ENCODE peak calls at places on chromosome 3, in eight cellular contexts. One of them, this sample, is unnamed.

GRCh38 chr3:110958476-110959147 is 113.0 kb upstream of the NECTIN3 start:
- DNase-seq in germinal center: no peak
- DNase-seq in aorta: no peak
- DNase-seq in hepatocyte: no peak
- DNase-seq in SW480: no peak
- DNase-seq in SJSA1: no peak
- DNase-seq in stimulated activated CD4-positive, alpha-beta T cell treated with anti-CD3 and anti-CD28 coated beads, Interleukin-4, amount 100 ng/mL, for 24 hours: no peak
- DNase-seq in activated CD4-positive, alpha-beta T cell treated with anti-CD3 and anti-CD28 coated beads, Interleukin-2, amount 50 U/mL, for 4 hours: no peak
- DNase-seq in this sample: no peak

GRCh38 chr3:94234177-94234788 is 171.4 kb downstream of the NSUN3 start:
- DNase-seq in germinal center: peak; percentile 6
- DNase-seq in aorta: no peak
- DNase-seq in hepatocyte: peak; percentile 66
- DNase-seq in SW480: peak; percentile 36
- DNase-seq in SJSA1: no peak
- DNase-seq in stimulated activated CD4-positive, alpha-beta T cell treated with anti-CD3 and anti-CD28 coated beads, Interleukin-4, amount 100 ng/mL, for 24 hours: no peak
- DNase-seq in activated CD4-positive, alpha-beta T cell treated with anti-CD3 and anti-CD28 coated beads, Interleukin-2, amount 50 U/mL, for 4 hours: no peak
- DNase-seq in this sample: no peak

GRCh38 chr3:38725726-38726410 is 76.4 kb upstream of the SCN5A start:
- DNase-seq in germinal center: no peak
- DNase-seq in aorta: no peak
- DNase-seq in hepatocyte: no peak
- DNase-seq in SW480: no peak
- DNase-seq in SJSA1: no peak
- DNase-seq in stimulated activated CD4-positive, alpha-beta T cell treated with anti-CD3 and anti-CD28 coated beads, Interleukin-4, amount 100 ng/mL, for 24 hours: no peak
- DNase-seq in activated CD4-positive, alpha-beta T cell treated with anti-CD3 and anti-CD28 coated beads, Interleukin-2, amount 50 U/mL, for 4 hours: no peak
- DNase-seq in this sample: no peak

GRCh38 chr3:159082514-159082913 is 280.7 kb downstream of the MFSD1 start:
- DNase-seq in germinal center: no peak
- DNase-seq in aorta: no peak
- DNase-seq in hepatocyte: no peak
- DNase-seq in SW480: peak; percentile 35
- DNase-seq in SJSA1: no peak
- DNase-seq in stimulated activated CD4-positive, alpha-beta T cell treated with anti-CD3 and anti-CD28 coated beads, Interleukin-4, amount 100 ng/mL, for 24 hours: no peak
- DNase-seq in activated CD4-positive, alpha-beta T cell treated with anti-CD3 and anti-CD28 coated beads, Interleukin-2, amount 50 U/mL, for 4 hours: no peak
- DNase-seq in this sample: no peak

GRCh38 chr3:150309557-150309956 is 98.5 kb upstream of the TSC22D2 start:
- DNase-seq in germinal center: no peak
- DNase-seq in aorta: no peak
- DNase-seq in hepatocyte: no peak
- DNase-seq in SW480: no peak
- DNase-seq in SJSA1: no peak
- DNase-seq in stimulated activated CD4-positive, alpha-beta T cell treated with anti-CD3 and anti-CD28 coated beads, Interleukin-4, amount 100 ng/mL, for 24 hours: no peak
- DNase-seq in activated CD4-positive, alpha-beta T cell treated with anti-CD3 and anti-CD28 coated beads, Interleukin-2, amount 50 U/mL, for 4 hours: no peak
- DNase-seq in this sample: no peak

GRCh38 chr3:39101022-39101689 is 6.3 kb downstream of the GORASP1 start:
- DNase-seq in germinal center: peak; percentile 79
- DNase-seq in aorta: no peak
- DNase-seq in hepatocyte: peak; percentile 64
- DNase-seq in SW480: peak; percentile 46
- DNase-seq in SJSA1: no peak
- DNase-seq in stimulated activated CD4-positive, alpha-beta T cell treated with anti-CD3 and anti-CD28 coated beads, Interleukin-4, amount 100 ng/mL, for 24 hours: peak; percentile 57
- DNase-seq in activated CD4-positive, alpha-beta T cell treated with anti-CD3 and anti-CD28 coated beads, Interleukin-2, amount 50 U/mL, for 4 hours: peak; percentile 29
- DNase-seq in this sample: peak; percentile 42

GRCh38 chr3:129592362-129593150 is 13.9 kb downstream of the PLXND1 start:
- DNase-seq in germinal center: peak; percentile 44
- DNase-seq in aorta: peak; percentile 87
- DNase-seq in hepatocyte: peak; percentile 61
- DNase-seq in SW480: no peak
- DNase-seq in SJSA1: no peak
- DNase-seq in stimulated activated CD4-positive, alpha-beta T cell treated with anti-CD3 and anti-CD28 coated beads, Interleukin-4, amount 100 ng/mL, for 24 hours: no peak
- DNase-seq in activated CD4-positive, alpha-beta T cell treated with anti-CD3 and anti-CD28 coated beads, Interleukin-2, amount 50 U/mL, for 4 hours: no peak
- DNase-seq in this sample: no peak

GRCh38 chr3:71046791-71047190 is 536.7 kb downstream of the FOXP1 start:
- DNase-seq in germinal center: no peak
- DNase-seq in aorta: no peak
- DNase-seq in hepatocyte: no peak
- DNase-seq in SW480: no peak
- DNase-seq in SJSA1: no peak
- DNase-seq in stimulated activated CD4-positive, alpha-beta T cell treated with anti-CD3 and anti-CD28 coated beads, Interleukin-4, amount 100 ng/mL, for 24 hours: no peak
- DNase-seq in activated CD4-positive, alpha-beta T cell treated with anti-CD3 and anti-CD28 coated beads, Interleukin-2, amount 50 U/mL, for 4 hours: no peak
- DNase-seq in this sample: no peak

GRCh38 chr3:45817788-45818523 is 21.6 kb upstream of the SLC6A20 start:
- DNase-seq in germinal center: no peak
- DNase-seq in aorta: no peak
- DNase-seq in hepatocyte: peak; percentile 81
- DNase-seq in SW480: peak; percentile 80
- DNase-seq in SJSA1: no peak
- DNase-seq in stimulated activated CD4-positive, alpha-beta T cell treated with anti-CD3 and anti-CD28 coated beads, Interleukin-4, amount 100 ng/mL, for 24 hours: no peak
- DNase-seq in activated CD4-positive, alpha-beta T cell treated with anti-CD3 and anti-CD28 coated beads, Interleukin-2, amount 50 U/mL, for 4 hours: no peak
- DNase-seq in this sample: no peak

GRCh38 chr3:132273043-132273442 is 44.2 kb upstream of the ACP3 start:
- DNase-seq in germinal center: no peak
- DNase-seq in aorta: no peak
- DNase-seq in hepatocyte: no peak
- DNase-seq in SW480: no peak
- DNase-seq in SJSA1: no peak
- DNase-seq in stimulated activated CD4-positive, alpha-beta T cell treated with anti-CD3 and anti-CD28 coated beads, Interleukin-4, amount 100 ng/mL, for 24 hours: no peak
- DNase-seq in activated CD4-positive, alpha-beta T cell treated with anti-CD3 and anti-CD28 coated beads, Interleukin-2, amount 50 U/mL, for 4 hours: no peak
- DNase-seq in this sample: no peak

GRCh38 chr3:73600293-73600938 is 24.3 kb downstream of the PDZRN3 start:
- DNase-seq in germinal center: no peak
- DNase-seq in aorta: no peak
- DNase-seq in hepatocyte: peak; percentile 26
- DNase-seq in SW480: no peak
- DNase-seq in SJSA1: no peak
- DNase-seq in stimulated activated CD4-positive, alpha-beta T cell treated with anti-CD3 and anti-CD28 coated beads, Interleukin-4, amount 100 ng/mL, for 24 hours: no peak
- DNase-seq in activated CD4-positive, alpha-beta T cell treated with anti-CD3 and anti-CD28 coated beads, Interleukin-2, amount 50 U/mL, for 4 hours: no peak
- DNase-seq in this sample: no peak

GRCh38 chr3:158205994-158206393 is 96.1 kb downstream of the RSRC1 start:
- DNase-seq in germinal center: no peak
- DNase-seq in aorta: no peak
- DNase-seq in hepatocyte: no peak
- DNase-seq in SW480: no peak
- DNase-seq in SJSA1: no peak
- DNase-seq in stimulated activated CD4-positive, alpha-beta T cell treated with anti-CD3 and anti-CD28 coated beads, Interleukin-4, amount 100 ng/mL, for 24 hours: no peak
- DNase-seq in activated CD4-positive, alpha-beta T cell treated with anti-CD3 and anti-CD28 coated beads, Interleukin-2, amount 50 U/mL, for 4 hours: no peak
- DNase-seq in this sample: no peak

GRCh38 chr3:24123596-24123995 is 178.5 kb downstream of the NR1D2 start:
- DNase-seq in germinal center: no peak
- DNase-seq in aorta: no peak
- DNase-seq in hepatocyte: no peak
- DNase-seq in SW480: no peak
- DNase-seq in SJSA1: no peak
- DNase-seq in stimulated activated CD4-positive, alpha-beta T cell treated with anti-CD3 and anti-CD28 coated beads, Interleukin-4, amount 100 ng/mL, for 24 hours: no peak
- DNase-seq in activated CD4-positive, alpha-beta T cell treated with anti-CD3 and anti-CD28 coated beads, Interleukin-2, amount 50 U/mL, for 4 hours: no peak
- DNase-seq in this sample: no peak

GRCh38 chr3:69739204-69740102 is at the start of gene MITF:
- DNase-seq in germinal center: peak; percentile 72
- DNase-seq in aorta: peak; percentile 97
- DNase-seq in hepatocyte: peak; percentile 95
- DNase-seq in SW480: peak; percentile 90
- DNase-seq in SJSA1: peak; percentile 88
- DNase-seq in stimulated activated CD4-positive, alpha-beta T cell treated with anti-CD3 and anti-CD28 coated beads, Interleukin-4, amount 100 ng/mL, for 24 hours: peak; percentile 13
- DNase-seq in activated CD4-positive, alpha-beta T cell treated with anti-CD3 and anti-CD28 coated beads, Interleukin-2, amount 50 U/mL, for 4 hours: no peak
- DNase-seq in this sample: no peak

GRCh38 chr3:108250626-108251025 is 28.4 kb upstream of the IFT57 start:
- DNase-seq in germinal center: no peak
- DNase-seq in aorta: no peak
- DNase-seq in hepatocyte: no peak
- DNase-seq in SW480: no peak
- DNase-seq in SJSA1: no peak
- DNase-seq in stimulated activated CD4-positive, alpha-beta T cell treated with anti-CD3 and anti-CD28 coated beads, Interleukin-4, amount 100 ng/mL, for 24 hours: no peak
- DNase-seq in activated CD4-positive, alpha-beta T cell treated with anti-CD3 and anti-CD28 coated beads, Interleukin-2, amount 50 U/mL, for 4 hours: no peak
- DNase-seq in this sample: no peak

GRCh38 chr3:11195201-11195600 is 40.9 kb downstream of the HRH1 start:
- DNase-seq in germinal center: no peak
- DNase-seq in aorta: peak; percentile 31
- DNase-seq in hepatocyte: peak; percentile 28
- DNase-seq in SW480: no peak
- DNase-seq in SJSA1: no peak
- DNase-seq in stimulated activated CD4-positive, alpha-beta T cell treated with anti-CD3 and anti-CD28 coated beads, Interleukin-4, amount 100 ng/mL, for 24 hours: no peak
- DNase-seq in activated CD4-positive, alpha-beta T cell treated with anti-CD3 and anti-CD28 coated beads, Interleukin-2, amount 50 U/mL, for 4 hours: no peak
- DNase-seq in this sample: no peak

GRCh38 chr3:186287723-186288122 is 74.3 kb downstream of the DGKG start:
- DNase-seq in germinal center: no peak
- DNase-seq in aorta: no peak
- DNase-seq in hepatocyte: no peak
- DNase-seq in SW480: no peak
- DNase-seq in SJSA1: no peak
- DNase-seq in stimulated activated CD4-positive, alpha-beta T cell treated with anti-CD3 and anti-CD28 coated beads, Interleukin-4, amount 100 ng/mL, for 24 hours: no peak
- DNase-seq in activated CD4-positive, alpha-beta T cell treated with anti-CD3 and anti-CD28 coated beads, Interleukin-2, amount 50 U/mL, for 4 hours: no peak
- DNase-seq in this sample: no peak

GRCh38 chr3:46017720-46018119 is 9.6 kb downstream of the XCR1 start:
- DNase-seq in germinal center: no peak
- DNase-seq in aorta: no peak
- DNase-seq in hepatocyte: no peak
- DNase-seq in SW480: peak; percentile 7
- DNase-seq in SJSA1: no peak
- DNase-seq in stimulated activated CD4-positive, alpha-beta T cell treated with anti-CD3 and anti-CD28 coated beads, Interleukin-4, amount 100 ng/mL, for 24 hours: no peak
- DNase-seq in activated CD4-positive, alpha-beta T cell treated with anti-CD3 and anti-CD28 coated beads, Interleukin-2, amount 50 U/mL, for 4 hours: no peak
- DNase-seq in this sample: no peak

GRCh38 chr3:133938770-133939495 is 43.3 kb upstream of the RAB6B start:
- DNase-seq in germinal center: no peak
- DNase-seq in aorta: peak; percentile 55
- DNase-seq in hepatocyte: no peak
- DNase-seq in SW480: no peak
- DNase-seq in SJSA1: no peak
- DNase-seq in stimulated activated CD4-positive, alpha-beta T cell treated with anti-CD3 and anti-CD28 coated beads, Interleukin-4, amount 100 ng/mL, for 24 hours: no peak
- DNase-seq in activated CD4-positive, alpha-beta T cell treated with anti-CD3 and anti-CD28 coated beads, Interleukin-2, amount 50 U/mL, for 4 hours: no peak
- DNase-seq in this sample: no peak

GRCh38 chr3:69174871-69175737 is 52.7 kb upstream of the LMOD3 start:
- DNase-seq in germinal center: no peak
- DNase-seq in aorta: no peak
- DNase-seq in hepatocyte: no peak
- DNase-seq in SW480: no peak
- DNase-seq in SJSA1: no peak
- DNase-seq in stimulated activated CD4-positive, alpha-beta T cell treated with anti-CD3 and anti-CD28 coated beads, Interleukin-4, amount 100 ng/mL, for 24 hours: no peak
- DNase-seq in activated CD4-positive, alpha-beta T cell treated with anti-CD3 and anti-CD28 coated beads, Interleukin-2, amount 50 U/mL, for 4 hours: no peak
- DNase-seq in this sample: no peak

GRCh38 chr3:102536479-102536878 is 101.7 kb downstream of the ZPLD1 start:
- DNase-seq in germinal center: peak; percentile 6
- DNase-seq in aorta: no peak
- DNase-seq in hepatocyte: peak; percentile 45
- DNase-seq in SW480: peak; percentile 54
- DNase-seq in SJSA1: no peak
- DNase-seq in stimulated activated CD4-positive, alpha-beta T cell treated with anti-CD3 and anti-CD28 coated beads, Interleukin-4, amount 100 ng/mL, for 24 hours: no peak
- DNase-seq in activated CD4-positive, alpha-beta T cell treated with anti-CD3 and anti-CD28 coated beads, Interleukin-2, amount 50 U/mL, for 4 hours: no peak
- DNase-seq in this sample: peak; percentile 4

GRCh38 chr3:170352936-170353335 is 4.6 kb upstream of the SKIL start:
- DNase-seq in germinal center: no peak
- DNase-seq in aorta: no peak
- DNase-seq in hepatocyte: no peak
- DNase-seq in SW480: no peak
- DNase-seq in SJSA1: no peak
- DNase-seq in stimulated activated CD4-positive, alpha-beta T cell treated with anti-CD3 and anti-CD28 coated beads, Interleukin-4, amount 100 ng/mL, for 24 hours: no peak
- DNase-seq in activated CD4-positive, alpha-beta T cell treated with anti-CD3 and anti-CD28 coated beads, Interleukin-2, amount 50 U/mL, for 4 hours: no peak
- DNase-seq in this sample: peak; percentile 78

GRCh38 chr3:73683706-73684105 is 59.0 kb upstream of the PDZRN3 start:
- DNase-seq in germinal center: no peak
- DNase-seq in aorta: no peak
- DNase-seq in hepatocyte: no peak
- DNase-seq in SW480: peak; percentile 11
- DNase-seq in SJSA1: no peak
- DNase-seq in stimulated activated CD4-positive, alpha-beta T cell treated with anti-CD3 and anti-CD28 coated beads, Interleukin-4, amount 100 ng/mL, for 24 hours: no peak
- DNase-seq in activated CD4-positive, alpha-beta T cell treated with anti-CD3 and anti-CD28 coated beads, Interleukin-2, amount 50 U/mL, for 4 hours: no peak
- DNase-seq in this sample: no peak

GRCh38 chr3:127822166-127822835 is at the start of gene MGLL:
- DNase-seq in germinal center: no peak
- DNase-seq in aorta: peak; percentile 83
- DNase-seq in hepatocyte: peak; percentile 60
- DNase-seq in SW480: peak; percentile 35
- DNase-seq in SJSA1: peak; percentile 59
- DNase-seq in stimulated activated CD4-positive, alpha-beta T cell treated with anti-CD3 and anti-CD28 coated beads, Interleukin-4, amount 100 ng/mL, for 24 hours: no peak
- DNase-seq in activated CD4-positive, alpha-beta T cell treated with anti-CD3 and anti-CD28 coated beads, Interleukin-2, amount 50 U/mL, for 4 hours: no peak
- DNase-seq in this sample: no peak

GRCh38 chr3:2921903-2922302 is 188.3 kb downstream of the IL5RA start:
- DNase-seq in germinal center: peak; percentile 6
- DNase-seq in aorta: no peak
- DNase-seq in hepatocyte: peak; percentile 59
- DNase-seq in SW480: peak; percentile 13
- DNase-seq in SJSA1: no peak
- DNase-seq in stimulated activated CD4-positive, alpha-beta T cell treated with anti-CD3 and anti-CD28 coated beads, Interleukin-4, amount 100 ng/mL, for 24 hours: no peak
- DNase-seq in activated CD4-positive, alpha-beta T cell treated with anti-CD3 and anti-CD28 coated beads, Interleukin-2, amount 50 U/mL, for 4 hours: no peak
- DNase-seq in this sample: no peak

GRCh38 chr3:95923496-95924210 is 890.7 kb upstream of the EPHA6 start:
- DNase-seq in germinal center: no peak
- DNase-seq in aorta: no peak
- DNase-seq in hepatocyte: peak; percentile 75
- DNase-seq in SW480: no peak
- DNase-seq in SJSA1: peak; percentile 68
- DNase-seq in stimulated activated CD4-positive, alpha-beta T cell treated with anti-CD3 and anti-CD28 coated beads, Interleukin-4, amount 100 ng/mL, for 24 hours: peak; percentile 16
- DNase-seq in activated CD4-positive, alpha-beta T cell treated with anti-CD3 and anti-CD28 coated beads, Interleukin-2, amount 50 U/mL, for 4 hours: no peak
- DNase-seq in this sample: no peak

GRCh38 chr3:107882881-107883280 is 207.9 kb downstream of the CD47 start:
- DNase-seq in germinal center: no peak
- DNase-seq in aorta: no peak
- DNase-seq in hepatocyte: no peak
- DNase-seq in SW480: no peak
- DNase-seq in SJSA1: no peak
- DNase-seq in stimulated activated CD4-positive, alpha-beta T cell treated with anti-CD3 and anti-CD28 coated beads, Interleukin-4, amount 100 ng/mL, for 24 hours: no peak
- DNase-seq in activated CD4-positive, alpha-beta T cell treated with anti-CD3 and anti-CD28 coated beads, Interleukin-2, amount 50 U/mL, for 4 hours: no peak
- DNase-seq in this sample: no peak

GRCh38 chr3:191362524-191363090 is 32.3 kb upstream of the UTS2B start:
- DNase-seq in germinal center: no peak
- DNase-seq in aorta: no peak
- DNase-seq in hepatocyte: no peak
- DNase-seq in SW480: no peak
- DNase-seq in SJSA1: no peak
- DNase-seq in stimulated activated CD4-positive, alpha-beta T cell treated with anti-CD3 and anti-CD28 coated beads, Interleukin-4, amount 100 ng/mL, for 24 hours: no peak
- DNase-seq in activated CD4-positive, alpha-beta T cell treated with anti-CD3 and anti-CD28 coated beads, Interleukin-2, amount 50 U/mL, for 4 hours: no peak
- DNase-seq in this sample: no peak

GRCh38 chr3:124837730-124838186 is 49.4 kb downstream of the ITGB5 start:
- DNase-seq in germinal center: no peak
- DNase-seq in aorta: peak; percentile 82
- DNase-seq in hepatocyte: peak; percentile 83
- DNase-seq in SW480: peak; percentile 79
- DNase-seq in SJSA1: no peak
- DNase-seq in stimulated activated CD4-positive, alpha-beta T cell treated with anti-CD3 and anti-CD28 coated beads, Interleukin-4, amount 100 ng/mL, for 24 hours: no peak
- DNase-seq in activated CD4-positive, alpha-beta T cell treated with anti-CD3 and anti-CD28 coated beads, Interleukin-2, amount 50 U/mL, for 4 hours: no peak
- DNase-seq in this sample: no peak

GRCh38 chr3:188294823-188295487 is 141.0 kb downstream of the LPP start:
- DNase-seq in germinal center: no peak
- DNase-seq in aorta: no peak
- DNase-seq in hepatocyte: peak; percentile 78
- DNase-seq in SW480: peak; percentile 94
- DNase-seq in SJSA1: peak; percentile 69
- DNase-seq in stimulated activated CD4-positive, alpha-beta T cell treated with anti-CD3 and anti-CD28 coated beads, Interleukin-4, amount 100 ng/mL, for 24 hours: peak; percentile 20
- DNase-seq in activated CD4-positive, alpha-beta T cell treated with anti-CD3 and anti-CD28 coated beads, Interleukin-2, amount 50 U/mL, for 4 hours: no peak
- DNase-seq in this sample: no peak

GRCh38 chr3:133697960-133698359 is 36.2 kb upstream of the TOPBP1 start:
- DNase-seq in germinal center: no peak
- DNase-seq in aorta: no peak
- DNase-seq in hepatocyte: no peak
- DNase-seq in SW480: no peak
- DNase-seq in SJSA1: no peak
- DNase-seq in stimulated activated CD4-positive, alpha-beta T cell treated with anti-CD3 and anti-CD28 coated beads, Interleukin-4, amount 100 ng/mL, for 24 hours: no peak
- DNase-seq in activated CD4-positive, alpha-beta T cell treated with anti-CD3 and anti-CD28 coated beads, Interleukin-2, amount 50 U/mL, for 4 hours: no peak
- DNase-seq in this sample: no peak

GRCh38 chr3:164737174-164737573 is 341.1 kb downstream of the SI start:
- DNase-seq in germinal center: no peak
- DNase-seq in aorta: no peak
- DNase-seq in hepatocyte: no peak
- DNase-seq in SW480: no peak
- DNase-seq in SJSA1: no peak
- DNase-seq in stimulated activated CD4-positive, alpha-beta T cell treated with anti-CD3 and anti-CD28 coated beads, Interleukin-4, amount 100 ng/mL, for 24 hours: no peak
- DNase-seq in activated CD4-positive, alpha-beta T cell treated with anti-CD3 and anti-CD28 coated beads, Interleukin-2, amount 50 U/mL, for 4 hours: no peak
- DNase-seq in this sample: no peak

GRCh38 chr3:87329065-87329464 is 52.7 kb upstream of the POU1F1 start:
- DNase-seq in germinal center: no peak
- DNase-seq in aorta: no peak
- DNase-seq in hepatocyte: no peak
- DNase-seq in SW480: no peak
- DNase-seq in SJSA1: no peak
- DNase-seq in stimulated activated CD4-positive, alpha-beta T cell treated with anti-CD3 and anti-CD28 coated beads, Interleukin-4, amount 100 ng/mL, for 24 hours: no peak
- DNase-seq in activated CD4-positive, alpha-beta T cell treated with anti-CD3 and anti-CD28 coated beads, Interleukin-2, amount 50 U/mL, for 4 hours: no peak
- DNase-seq in this sample: no peak